ENCODE peak calls at places on chromosome 4, in four cellular contexts. M is lower leg skin, X is endothelial cell of umbilical vein, N is right lobe of liver. A is an unnamed sample.
A peak's percentile ranks its signal among the peaks of the same experiment; 100 is the strongest.

GRCh38 chr4:3829211-3829953 is 63.2 kb downstream of the ADRA2C start:
- DNase-seq in M (no peak), X (no peak), N (no peak), A (no peak)

GRCh38 chr4:145299380-145300076 is 119.1 kb upstream of the OTUD4 start:
- DNase-seq in M (no peak), X (no peak), N (no peak), A (no peak)

GRCh38 chr4:83644677-83645639 is 109.0 kb downstream of the GPAT3 start:
- DNase-seq in M (no peak), X (peak; percentile 73), N (no peak), A (no peak)

GRCh38 chr4:48778431-48779094 is 1.5 kb downstream of the FRYL start:
- DNase-seq in M (no peak), X (peak; percentile 52), N (no peak), A (peak; percentile 13)

GRCh38 chr4:1511441-1512041 is 105.3 kb upstream of the NKX1-1 start:
- DNase-seq in M (no peak), X (peak; percentile 7), N (no peak), A (no peak)

GRCh38 chr4:11741190-11741652 is 312.5 kb upstream of the HS3ST1 start:
- DNase-seq in M (no peak), X (peak; percentile 71), N (no peak), A (no peak)

GRCh38 chr4:58301384-58301783 is 1191.2 kb upstream of the IGFBP7 start:
- DNase-seq in M (no peak), X (no peak), N (no peak), A (no peak)

GRCh38 chr4:3674479-3674851 is 91.7 kb upstream of the ADRA2C start:
- DNase-seq in M (no peak), X (no peak), N (no peak), A (no peak)

GRCh38 chr4:8047837-8048678 is 108.4 kb upstream of the AFAP1 start:
- DNase-seq in M (no peak), X (no peak), N (no peak), A (no peak)

GRCh38 chr4:52015366-52015765 is 4.8 kb downstream of the LRRC66 start:
- DNase-seq in M (no peak), X (peak; percentile 53), N (no peak), A (no peak)

GRCh38 chr4:186859420-186859819 is 135.8 kb upstream of the FAT1 start:
- DNase-seq in M (no peak), X (no peak), N (no peak), A (no peak)

GRCh38 chr4:8738471-8738931 is 133.1 kb downstream of the HMX1 start:
- DNase-seq in M (no peak), X (no peak), N (peak; percentile 18), A (no peak)

GRCh38 chr4:94516067-94516466 is 64.3 kb downstream of the PDLIM5 start:
- DNase-seq in M (no peak), X (no peak), N (no peak), A (no peak)

GRCh38 chr4:7377223-7377865 is 57.4 kb downstream of the PSAPL1 start:
- DNase-seq in M (no peak), X (no peak), N (no peak), A (no peak)

GRCh38 chr4:106306561-106306960 is 9.4 kb downstream of the TBCK start:
- DNase-seq in M (no peak), X (no peak), N (no peak), A (no peak)

GRCh38 chr4:2333916-2334644 is 72.2 kb upstream of the MXD4 start:
- DNase-seq in M (peak; percentile 80), X (no peak), N (no peak), A (no peak)

GRCh38 chr4:73943555-73943954 is 38.3 kb downstream of the PF4 start:
- DNase-seq in M (no peak), X (no peak), N (no peak), A (no peak)

GRCh38 chr4:85774000-85774399 is 299.1 kb downstream of the ARHGAP24 start:
- DNase-seq in M (no peak), X (no peak), N (no peak), A (no peak)

GRCh38 chr4:173257732-173258717 is 76.1 kb downstream of the HMGB2 start:
- DNase-seq in M (no peak), X (peak; percentile 74), N (peak; percentile 50), A (no peak)

GRCh38 chr4:43325220-43325967 is 432.9 kb downstream of the GRXCR1 start:
- DNase-seq in M (no peak), X (no peak), N (no peak), A (no peak)

GRCh38 chr4:6421397-6421796 is 51.0 kb downstream of the PPP2R2C start:
- DNase-seq in M (no peak), X (no peak), N (no peak), A (no peak)

GRCh38 chr4:1234296-1234695 is 14.6 kb downstream of the CTBP1 start:
- DNase-seq in M (no peak), X (peak; percentile 20), N (no peak), A (no peak)

GRCh38 chr4:6705638-6706037 is 4.0 kb downstream of the MRFAP1L1 start:
- DNase-seq in M (no peak), X (no peak), N (no peak), A (no peak)

GRCh38 chr4:176902710-176903323 is 110.1 kb upstream of the VEGFC start:
- DNase-seq in M (no peak), X (peak; percentile 57), N (no peak), A (no peak)

GRCh38 chr4:53478671-53479456 is 101.4 kb downstream of the FIP1L1 start:
- DNase-seq in M (no peak), X (no peak), N (no peak), A (no peak)

GRCh38 chr4:79652232-79652631 is 244.2 kb upstream of the GK2 start:
- DNase-seq in M (no peak), X (peak; percentile 89), N (no peak), A (no peak)

GRCh38 chr4:153152453-153153338 is 51.5 kb upstream of the TRIM2 start:
- DNase-seq in M (peak; percentile 87), X (peak; percentile 40), N (no peak), A (no peak)

GRCh38 chr4:123777297-123777859 is 380.8 kb downstream of the SPRY1 start:
- DNase-seq in M (no peak), X (peak; percentile 29), N (no peak), A (no peak)

GRCh38 chr4:152563209-152563608 is 27.3 kb upstream of the FBXW7 start:
- DNase-seq in M (no peak), X (no peak), N (no peak), A (no peak)

GRCh38 chr4:81472249-81473085 is 760 bp upstream of the RASGEF1B start:
- DNase-seq in M (peak; percentile 88), X (no peak), N (peak; percentile 55), A (no peak)

GRCh38 chr4:151921371-151921770 is 160.6 kb upstream of the GATB start:
- DNase-seq in M (no peak), X (no peak), N (no peak), A (peak; percentile 7)

GRCh38 chr4:176448761-176449160 is 129.0 kb downstream of the SPCS3 start:
- DNase-seq in M (no peak), X (no peak), N (no peak), A (no peak)

GRCh38 chr4:7767966-7768365 is 171.7 kb downstream of the AFAP1 start:
- DNase-seq in M (no peak), X (no peak), N (no peak), A (no peak)

DNA sequence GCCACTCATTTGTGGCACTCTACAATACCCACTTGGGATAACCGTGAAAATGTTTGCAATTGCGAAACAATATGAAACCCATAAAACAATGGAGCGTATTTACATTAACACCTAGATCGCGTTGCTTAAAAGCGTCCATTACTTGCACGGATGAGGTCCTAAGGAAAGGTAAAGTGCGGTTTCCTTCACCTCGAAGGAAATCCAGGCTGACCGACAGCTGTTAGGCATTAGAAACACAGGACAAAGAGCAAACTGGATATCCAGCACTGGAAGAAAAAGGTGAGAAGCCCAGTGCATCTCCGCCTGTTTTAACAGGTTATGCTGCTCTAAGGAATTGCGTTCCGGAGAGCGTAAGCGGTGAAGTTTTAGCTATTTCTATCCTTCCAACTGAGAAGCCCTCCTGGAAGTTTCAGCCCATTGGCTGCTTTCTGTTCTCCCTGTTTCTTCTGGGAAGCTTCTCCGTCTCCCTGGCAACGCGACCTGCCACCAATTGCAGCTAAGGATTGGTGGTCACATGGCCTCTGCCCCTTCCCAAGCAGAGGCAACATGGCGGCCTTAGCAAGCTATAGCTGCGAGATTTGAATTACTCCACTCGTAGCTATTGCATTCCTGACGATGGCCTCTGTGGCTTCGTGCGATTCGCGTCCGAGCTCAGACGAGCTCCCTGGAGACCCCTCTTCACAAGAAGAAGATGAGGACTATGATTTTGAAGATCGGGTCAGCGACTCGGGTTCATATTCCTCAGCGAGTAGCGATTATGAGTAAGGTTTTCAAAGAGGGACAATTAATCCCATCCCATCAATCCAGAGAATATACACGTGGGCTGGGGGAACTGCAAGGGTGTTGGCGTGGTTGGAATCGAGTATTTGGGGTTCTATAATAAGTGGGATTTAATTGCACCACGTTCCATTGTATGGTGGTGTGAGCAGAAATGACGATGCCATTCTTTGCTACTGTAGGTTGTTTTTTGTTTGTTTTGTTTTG is at the start of gene INTU:
- DNase-seq in M (peak; percentile 97), X (peak; percentile 97), N (peak; percentile 93), A (peak; percentile 53)
- TF ChIP-seq POLR2A in M (no peak), X (peak; percentile 42), N (no peak), A (no peak)

DNA sequence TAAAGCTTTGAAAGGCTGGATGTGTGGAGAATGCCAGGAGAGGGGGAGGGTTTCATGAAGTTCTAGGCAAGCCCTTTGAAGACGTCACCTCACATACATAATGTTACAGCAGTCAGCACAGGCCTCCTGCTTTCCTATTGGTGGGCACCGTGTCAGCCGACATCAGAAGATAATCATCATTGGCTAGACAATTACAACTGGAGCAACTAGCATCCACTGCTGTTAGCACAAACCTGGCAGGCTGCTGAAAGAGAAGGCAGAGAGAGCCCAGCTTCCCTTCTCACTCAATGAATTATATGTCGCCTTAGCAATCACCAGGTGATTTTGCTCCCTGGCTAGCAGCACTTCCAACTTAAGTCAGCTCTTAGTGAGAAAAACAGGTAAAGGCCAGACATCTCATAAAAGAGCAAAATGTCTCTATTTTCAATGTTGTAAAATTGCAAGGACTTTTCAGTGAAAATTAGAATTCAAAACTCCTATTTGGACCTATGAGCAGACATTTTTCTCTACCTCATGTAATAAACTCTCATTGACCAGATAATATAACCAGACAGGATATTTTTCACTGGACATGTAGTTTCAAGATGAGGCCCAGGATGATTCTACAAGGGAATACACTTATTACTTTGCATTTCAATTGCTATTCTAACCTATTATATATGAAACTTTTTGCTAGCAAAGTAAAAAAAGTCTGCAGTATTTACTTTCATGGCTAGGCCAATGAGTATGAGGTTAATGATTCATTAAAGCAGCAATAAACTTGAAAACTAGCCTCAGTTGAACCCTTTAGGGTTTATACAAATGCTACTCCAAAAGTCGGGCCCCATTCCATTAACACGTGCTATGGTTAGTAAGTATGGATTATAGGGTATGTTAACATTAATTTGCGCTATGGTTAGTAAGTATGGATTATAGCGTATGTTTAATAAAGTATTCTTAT is 4.3 kb downstream of the ELOVL6 start:
- DNase-seq in M (no peak), X (peak; percentile 95), N (peak; percentile 77), A (peak; percentile 61)
- TF ChIP-seq POLR2A in M (no peak), X (peak; percentile 70), N (peak; percentile 64), A (no peak)

GRCh38 chr4:39977489-39978377 is at the start of gene PDS5A:
- DNase-seq in M (peak; percentile 96), X (peak; percentile 88), N (peak; percentile 95), A (peak; percentile 76)
- TF ChIP-seq POLR2A in M (no peak), X (peak; percentile 78), N (peak; percentile 83), A (peak; percentile 70)

GRCh38 chr4:98930311-98930865 is 1.5 kb upstream of the EIF4E start:
- DNase-seq in M (no peak), X (no peak), N (no peak), A (no peak)

GRCh38 chr4:98932539-98932938 is 3.6 kb upstream of the EIF4E start:
- DNase-seq in M (no peak), X (peak; percentile 80), N (no peak), A (no peak)

GRCh38 chr4:98928505-98929340 is at the start of gene EIF4E:
- DNase-seq in M (peak; percentile 99), X (peak; percentile 99), N (peak; percentile 98), A (peak; percentile 56)

GRCh38 chr4:98928131-98928504 is 815 bp downstream of the EIF4E start:
- DNase-seq in M (peak; percentile 89), X (peak; percentile 82), N (peak; percentile 70), A (peak; percentile 26)

GRCh38 chr4:98929341-98930267 is 671 bp upstream of the EIF4E start:
- DNase-seq in M (peak; percentile 94), X (peak; percentile 91), N (peak; percentile 56), A (peak; percentile 35)
- TF ChIP-seq POLR2A in M (no peak), X (peak; percentile 69), N (peak; percentile 61), A (peak; percentile 70)

A was measured in H54.